ENCODE peak calls at places on chromosomes 1 and 21, in seven cellular contexts. H, L, R, B, S, I and N are unnamed samples.

GRCh38 chr1:214901718-214902117 is 180.8 kb upstream of the KCNK2 start:
- DNase-seq in H (peak; percentile 77), L (no peak), R (no peak), B (no peak), S (peak; percentile 34), I (no peak), N (peak; percentile 87)

GRCh38 chr1:3727042-3727824 is 25.0 kb upstream of the CCDC27 start:
- DNase-seq in H (no peak), L (no peak), R (no peak), B (no peak), S (no peak), I (no peak), N (no peak)

GRCh38 chr21:42574234-42575027 is 60.8 kb downstream of the SLC37A1 start:
- DNase-seq in H (no peak), L (no peak), R (no peak), B (no peak), S (no peak), I (no peak), N (no peak)

GRCh38 chr21:35593000-35593502 is 467.3 kb downstream of the SETD4 start:
- DNase-seq in H (peak; percentile 12), L (no peak), R (no peak), B (no peak), S (no peak), I (no peak), N (peak; percentile 56)

GRCh38 chr1:180248731-180249681 is 18.9 kb downstream of the LHX4 start:
- DNase-seq in H (no peak), L (peak; percentile 62), R (no peak), B (peak; percentile 92), S (no peak), I (no peak), N (no peak)

GRCh38 chr1:171468120-171468790 is 17.1 kb upstream of the PRRC2C start:
- DNase-seq in H (peak; percentile 73), L (no peak), R (no peak), B (no peak), S (peak; percentile 15), I (no peak), N (peak; percentile 94)

GRCh38 chr21:44467859-44468195 is 12.5 kb downstream of the LRRC3 start:
- DNase-seq in H (no peak), L (no peak), R (no peak), B (no peak), S (no peak), I (no peak), N (no peak)

GRCh38 chr1:37484325-37485051 is 10.1 kb downstream of the ZC3H12A start:
- DNase-seq in H (no peak), L (no peak), R (no peak), B (no peak), S (no peak), I (no peak), N (no peak)

GRCh38 chr1:203589201-203589600 is 37.4 kb upstream of the ATP2B4 start:
- DNase-seq in H (no peak), L (no peak), R (no peak), B (no peak), S (no peak), I (no peak), N (no peak)

GRCh38 chr1:98034505-98034904 is 113.7 kb upstream of the DPYD start:
- DNase-seq in H (no peak), L (no peak), R (peak; percentile 12), B (no peak), S (no peak), I (no peak), N (peak; percentile 42)

GRCh38 chr1:154176341-154176740 is 15.6 kb downstream of the TPM3 start:
- DNase-seq in H (peak; percentile 47), L (no peak), R (no peak), B (no peak), S (peak; percentile 67), I (no peak), N (no peak)

GRCh38 chr1:232385221-232385620 is 244.7 kb downstream of the SIPA1L2 start:
- DNase-seq in H (peak; percentile 69), L (no peak), R (no peak), B (no peak), S (no peak), I (no peak), N (peak; percentile 30)

GRCh38 chr1:8987881-8988617 is 38.2 kb downstream of the SLC2A7 start:
- DNase-seq in H (no peak), L (no peak), R (peak; percentile 10), B (peak; percentile 74), S (peak; percentile 18), I (peak; percentile 5), N (peak; percentile 11)

GRCh38 chr1:23249785-23250184 is 32.5 kb upstream of the HTR1D start:
- DNase-seq in H (no peak), L (no peak), R (no peak), B (no peak), S (no peak), I (no peak), N (no peak)

GRCh38 chr1:4044967-4045366 is 144.9 kb upstream of the C1orf174 start:
- DNase-seq in H (no peak), L (no peak), R (no peak), B (no peak), S (no peak), I (no peak), N (no peak)

GRCh38 chr1:76949503-76949902 is 82.2 kb downstream of the ST6GALNAC5 start:
- DNase-seq in H (peak; percentile 93), L (no peak), R (no peak), B (no peak), S (peak; percentile 55), I (no peak), N (peak; percentile 69)

GRCh38 chr21:14864211-14865021 is 200.4 kb downstream of the NRIP1 start:
- DNase-seq in H (peak; percentile 79), L (no peak), R (peak; percentile 61), B (peak; percentile 72), S (no peak), I (no peak), N (no peak)